ENCODE peak calls at places on chromosome 2, in six cellular contexts. M is HFFc6, N is activated B cell treated with CpG ODN at 0.5 μM for 24 hours, I is lower lobe of right lung, Q is omental fat pad, S is HL-60. R is an unnamed sample.

GRCh38 chr2:9234680-9235387 is 28.2 kb downstream of the ASAP2 start:
- DNase-seq in M (peak), N (no peak), I (no peak), Q (no peak), S (no peak), R (no peak)

GRCh38 chr2:15359716-15360531 is 201.2 kb downstream of the NBAS start:
- DNase-seq in M (peak), N (no peak), I (no peak), Q (no peak), S (no peak), R (no peak)

GRCh38 chr2:25165992-25166618 is 2.3 kb downstream of the POMC start:
- DNase-seq in M (no peak), N (peak), I (no peak), Q (no peak), S (peak), R (no peak)

GRCh38 chr2:50492452-50492851 is 539.5 kb downstream of the NRXN1 start:
- DNase-seq in M (peak), N (no peak), I (no peak), Q (no peak), S (peak), R (no peak)

GRCh38 chr2:191459158-191459557 is 214.0 kb downstream of the MYO1B start:
- DNase-seq in M (no peak), N (no peak), I (no peak), Q (no peak), S (no peak), R (no peak)

GRCh38 chr2:215380699-215381098 is 55.2 kb downstream of the FN1 start:
- DNase-seq in M (no peak), N (no peak), I (no peak), Q (no peak), S (no peak), R (no peak)

GRCh38 chr2:118207889-118208288 is 119.6 kb downstream of the INSIG2 start:
- DNase-seq in M (no peak), N (no peak), I (no peak), Q (no peak), S (no peak), R (no peak)

GRCh38 chr2:217382794-217383193 is 522.9 kb upstream of the TNP1 start:
- DNase-seq in M (no peak), N (no peak), I (no peak), Q (no peak), S (no peak), R (no peak)

GRCh38 chr2:191155608-191156071 is 4.8 kb upstream of the STAT4 start:
- DNase-seq in M (peak), N (no peak), I (no peak), Q (no peak), S (no peak), R (no peak)

GRCh38 chr2:107062599-107063196 is 176.7 kb upstream of the ST6GAL2 start:
- DNase-seq in M (no peak), N (no peak), I (no peak), Q (no peak), S (no peak), R (no peak)

GRCh38 chr2:41194235-41194634 is 742.3 kb upstream of the SLC8A1 start:
- DNase-seq in M (no peak), N (no peak), I (no peak), Q (no peak), S (no peak), R (no peak)

GRCh38 chr2:6780765-6781274 is 84.9 kb downstream of the CMPK2 start:
- DNase-seq in M (no peak), N (no peak), I (peak), Q (no peak), S (peak), R (peak)

GRCh38 chr2:2842466-2842865 is 511.4 kb upstream of the MYT1L start:
- DNase-seq in M (no peak), N (no peak), I (no peak), Q (no peak), S (no peak), R (no peak)

GRCh38 chr2:20449501-20450200 is 2.8 kb downstream of the RHOB start:
- DNase-seq in M (no peak), N (no peak), I (no peak), Q (no peak), S (no peak), R (no peak)

GRCh38 chr2:60294901-60295590 is 258.4 kb downstream of the BCL11A start:
- DNase-seq in M (no peak), N (no peak), I (no peak), Q (no peak), S (no peak), R (no peak)

GRCh38 chr2:175012516-175012915 is 7.3 kb upstream of the CHN1 start:
- DNase-seq in M (no peak), N (no peak), I (no peak), Q (no peak), S (no peak), R (no peak)

GRCh38 chr2:1373794-1374193 is 39.5 kb upstream of the TPO start:
- DNase-seq in M (no peak), N (no peak), I (no peak), Q (no peak), S (no peak), R (no peak)

GRCh38 chr2:48450936-48451602 is 78.9 kb upstream of the STON1 start:
- DNase-seq in M (no peak), N (no peak), I (no peak), Q (no peak), S (no peak), R (no peak)

GRCh38 chr2:192591617-192592016 is 396.9 kb upstream of the TMEFF2 start:
- DNase-seq in M (no peak), N (no peak), I (no peak), Q (no peak), S (no peak), R (no peak)

GRCh38 chr2:230564805-230565779 is 147.6 kb upstream of the CAB39 start:
- DNase-seq in M (no peak), N (no peak), I (no peak), Q (no peak), S (peak), R (no peak)

GRCh38 chr2:127589358-127589757 is 53.9 kb downstream of the MYO7B start:
- DNase-seq in M (no peak), N (peak), I (no peak), Q (no peak), S (no peak), R (no peak)

GRCh38 chr2:157696036-157696435 is 67.4 kb upstream of the ACVR1C start:
- DNase-seq in M (peak), N (no peak), I (no peak), Q (no peak), S (no peak), R (no peak)

GRCh38 chr2:41968182-41968578 is 79.6 kb upstream of the PKDCC start:
- DNase-seq in M (no peak), N (no peak), I (no peak), Q (no peak), S (no peak), R (no peak)

GRCh38 chr2:113216321-113216720 is 42.5 kb downstream of the PSD4 start:
- DNase-seq in M (no peak), N (no peak), I (no peak), Q (no peak), S (no peak), R (no peak)

GRCh38 chr2:157830696-157831570 is 45.2 kb downstream of the ACVR1 start:
- DNase-seq in M (peak), N (no peak), I (no peak), Q (peak), S (no peak), R (no peak)

GRCh38 chr2:83802604-83803003 is 656.5 kb downstream of the SUCLG1 start:
- DNase-seq in M (no peak), N (no peak), I (no peak), Q (no peak), S (no peak), R (no peak)

GRCh38 chr2:166419616-166419934 is 43.8 kb upstream of the SCN9A start:
- DNase-seq in M (peak), N (no peak), I (no peak), Q (no peak), S (no peak), R (no peak)

GRCh38 chr2:53568463-53568862 is 199.1 kb upstream of the CHAC2 start:
- DNase-seq in M (peak), N (no peak), I (no peak), Q (no peak), S (no peak), R (no peak)

GRCh38 chr2:128645631-128646030 is 327.0 kb upstream of the HS6ST1 start:
- DNase-seq in M (no peak), N (no peak), I (no peak), Q (no peak), S (no peak), R (no peak)

GRCh38 chr2:55498582-55498981 is 20.9 kb upstream of the CFAP36 start:
- DNase-seq in M (no peak), N (no peak), I (no peak), Q (no peak), S (no peak), R (no peak)

GRCh38 chr2:221402072-221402471 is 170.0 kb downstream of the EPHA4 start:
- DNase-seq in M (peak), N (no peak), I (no peak), Q (no peak), S (no peak), R (no peak)

GRCh38 chr2:182280128-182280527 is 146.7 kb downstream of the PDE1A start:
- DNase-seq in M (peak), N (no peak), I (no peak), Q (no peak), S (no peak), R (no peak)

GRCh38 chr2:146467425-146467824 is 1377.4 kb upstream of the ACVR2A start:
- DNase-seq in M (no peak), N (no peak), I (no peak), Q (no peak), S (no peak), R (no peak)

GRCh38 chr2:44273076-44273475 is 2.2 kb upstream of the SLC3A1 start:
- DNase-seq in M (no peak), N (no peak), I (no peak), Q (no peak), S (no peak), R (no peak)

GRCh38 chr2:127143851-127144782 is 37.2 kb upstream of the BIN1 start:
- DNase-seq in M (peak), N (no peak), I (no peak), Q (no peak), S (no peak), R (no peak)

GRCh38 chr2:75820693-75821092 is 110.0 kb upstream of the GCFC2 start:
- DNase-seq in M (no peak), N (no peak), I (no peak), Q (no peak), S (no peak), R (no peak)

GRCh38 chr2:19312949-19313348 is 45.5 kb downstream of the OSR1 start:
- DNase-seq in M (peak), N (no peak), I (no peak), Q (no peak), S (no peak), R (no peak)
- TF ChIP-seq CTCF in M (peak), N (no peak), I (peak), Q (no peak), S (peak), R (no peak)

GRCh38 chr2:144780983-144781382 is 261.1 kb upstream of the ZEB2 start:
- DNase-seq in M (no peak), N (no peak), I (no peak), Q (no peak), S (no peak), R (no peak)
- TF ChIP-seq CTCF in M (peak), N (no peak), I (no peak), Q (no peak), S (no peak), R (no peak)

GRCh38 chr2:64120008-64120407 is 24.2 kb downstream of the PELI1 start:
- DNase-seq in M (no peak), N (no peak), I (no peak), Q (no peak), S (no peak), R (no peak)

GRCh38 chr2:64115808-64116598 is 28.2 kb downstream of the PELI1 start:
- DNase-seq in M (no peak), N (no peak), I (no peak), Q (no peak), S (no peak), R (no peak)

GRCh38 chr2:64120928-64121327 is 23.3 kb downstream of the PELI1 start:
- DNase-seq in M (no peak), N (no peak), I (no peak), Q (no peak), S (no peak), R (no peak)

GRCh38 chr2:64122358-64122757 is 21.9 kb downstream of the PELI1 start:
- DNase-seq in M (no peak), N (no peak), I (no peak), Q (no peak), S (no peak), R (no peak)

DNA sequence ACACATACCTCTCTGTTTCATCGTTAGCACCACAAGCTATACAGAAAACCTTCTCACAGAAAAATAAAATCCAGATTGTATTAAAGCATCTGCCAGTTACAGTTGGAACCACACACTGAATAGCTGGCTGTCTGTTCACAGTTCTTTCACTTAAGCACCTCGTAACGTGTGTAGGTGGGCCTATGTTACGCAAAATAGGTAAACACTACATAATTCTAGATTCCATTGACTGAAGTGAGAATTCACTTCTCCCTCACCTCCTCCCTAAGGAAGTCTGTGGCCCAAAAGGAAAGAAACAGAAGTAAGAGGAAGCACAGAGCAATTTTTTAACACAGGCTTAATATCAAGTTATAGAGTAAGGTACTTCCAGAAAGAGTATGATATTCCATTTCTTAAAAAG is 24.9 kb downstream of the PELI1 start:
- DNase-seq in M (no peak), N (no peak), I (no peak), Q (no peak), S (no peak), R (no peak)
- TF ChIP-seq CTCF in M (no peak), N (no peak), I (no peak), Q (no peak), S (no peak), R (no peak)

DNA sequence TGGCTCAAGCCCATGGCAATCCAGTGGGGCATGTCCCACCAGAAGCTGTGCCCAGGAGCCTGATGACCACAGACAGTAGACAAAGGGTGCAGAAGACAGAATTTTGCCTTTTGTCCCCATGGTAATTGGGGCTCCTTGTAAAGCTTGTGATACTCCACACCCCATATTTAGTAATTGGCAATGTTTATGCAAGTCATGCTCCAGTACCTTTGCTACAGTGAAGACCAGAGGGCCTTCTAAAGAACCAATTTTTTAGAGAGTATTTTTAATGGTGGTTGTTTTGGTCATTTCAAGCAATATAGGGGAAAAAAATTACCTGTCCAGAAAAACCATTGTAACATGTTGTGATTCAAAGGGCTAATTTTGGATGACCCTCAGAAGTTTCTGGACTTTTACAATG is 194.8 kb downstream of the ANAPC1 start:
- DNase-seq in M (no peak), N (no peak), I (no peak), Q (no peak), S (no peak), R (no peak)
- TF ChIP-seq CTCF in M (no peak), N (no peak), I (no peak), Q (no peak), S (no peak), R (no peak)

DNA sequence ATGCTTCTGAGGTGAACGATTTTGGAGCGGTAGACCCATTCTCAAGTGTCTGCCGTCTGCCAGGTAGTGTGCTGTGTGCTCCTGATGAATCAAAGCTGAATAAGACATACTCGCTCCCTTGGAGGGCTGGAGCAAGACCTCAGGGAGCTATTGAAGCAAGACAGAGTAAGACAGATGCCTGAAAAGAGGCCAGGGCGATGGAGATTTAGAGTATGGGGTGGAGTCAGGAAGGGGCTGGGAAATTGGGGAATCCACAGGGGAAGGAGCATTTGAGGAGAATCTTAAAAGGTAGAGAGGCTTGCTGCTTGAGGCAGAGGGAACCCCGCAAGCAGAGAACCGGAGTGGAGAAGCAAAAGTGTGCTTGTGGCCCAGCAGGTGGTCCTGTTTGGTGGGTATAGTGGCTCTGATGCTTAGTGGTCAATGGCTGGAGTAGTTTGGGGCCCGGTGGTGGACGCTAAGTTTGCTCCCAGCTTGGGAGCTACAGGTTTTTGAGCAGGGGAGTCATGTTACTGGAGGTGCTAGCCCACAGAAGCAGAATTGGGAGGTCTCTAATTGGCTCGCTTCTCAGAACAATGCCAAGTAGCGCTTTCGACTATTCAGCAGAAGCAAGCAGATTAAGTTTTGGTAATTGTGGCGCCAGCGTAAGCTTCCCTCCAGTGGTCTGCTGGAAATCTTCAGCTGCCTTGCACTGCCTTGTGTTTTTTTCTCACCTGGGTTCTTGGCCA is 2.0 kb downstream of the CNNM4 start:
- DNase-seq in M (no peak), N (peak), I (no peak), Q (no peak), S (no peak), R (no peak)
- TF ChIP-seq CTCF in M (no peak), N (no peak), I (no peak), Q (no peak), S (no peak), R (no peak)

DNA sequence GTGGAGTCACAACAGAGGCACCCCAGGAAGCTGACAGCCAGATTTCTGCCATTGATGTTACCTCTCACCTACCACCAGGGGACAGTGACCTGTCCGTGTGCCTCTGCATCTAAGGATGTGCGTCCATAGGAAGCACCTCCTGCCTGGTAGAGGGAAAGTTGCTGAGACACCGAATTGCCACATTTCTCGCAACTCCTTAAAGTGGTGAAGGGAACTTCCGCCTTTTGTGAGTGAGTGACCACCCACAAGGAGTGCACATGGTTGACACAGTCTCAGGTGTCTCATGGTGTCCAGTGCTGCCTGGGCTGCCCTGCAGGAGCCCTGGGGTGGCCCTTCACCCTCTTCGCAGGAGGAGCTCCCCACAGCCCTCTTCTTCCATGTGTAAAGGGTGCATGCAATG is 201.8 kb downstream of the GBX2 start:
- DNase-seq in M (no peak), N (no peak), I (no peak), Q (no peak), S (no peak), R (no peak)
- TF ChIP-seq CTCF in M (no peak), N (no peak), I (no peak), Q (no peak), S (no peak), R (no peak)

GRCh38 chr2:150191349-150191748 is 296.1 kb downstream of the RND3 start:
- DNase-seq in M (peak), N (no peak), I (no peak), Q (no peak), S (no peak), R (no peak)

GRCh38 chr2:150190546-150190945 is 296.9 kb downstream of the RND3 start:
- DNase-seq in M (no peak), N (no peak), I (no peak), Q (no peak), S (no peak), R (no peak)

GRCh38 chr2:150188801-150189200 is 298.7 kb downstream of the RND3 start:
- DNase-seq in M (no peak), N (no peak), I (no peak), Q (no peak), S (no peak), R (no peak)

GRCh38 chr2:150192701-150193100 is 294.8 kb downstream of the RND3 start:
- DNase-seq in M (no peak), N (no peak), I (no peak), Q (no peak), S (no peak), R (no peak)

DNA sequence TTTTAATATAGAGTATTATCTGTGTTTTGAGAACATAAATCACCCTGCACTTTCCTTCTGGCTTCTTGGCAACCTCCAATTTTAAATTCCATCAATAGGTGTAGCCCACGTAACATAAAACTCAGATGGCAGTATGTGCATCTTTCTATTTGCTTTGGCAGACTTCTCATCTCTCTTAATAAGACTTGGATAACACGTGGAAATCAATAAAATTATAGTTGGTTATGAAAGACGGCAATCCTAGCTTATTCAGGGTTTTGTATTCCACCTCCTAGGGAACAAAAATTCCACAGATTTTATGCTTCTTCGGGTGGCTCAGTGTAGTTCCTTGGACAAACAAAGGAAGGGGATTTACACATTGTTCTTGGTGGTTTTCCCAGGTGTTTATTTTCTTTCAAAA is 299.3 kb downstream of the RND3 start:
- DNase-seq in M (peak), N (no peak), I (no peak), Q (no peak), S (no peak), R (no peak)
- TF ChIP-seq CTCF in M (no peak), N (no peak), I (no peak), Q (no peak), S (no peak), R (no peak)

R was measured in ovary.